ENCODE peak calls at places on chromosomes 3 and 15, in four cellular contexts. T, R, H and V are unnamed samples.

GRCh38 chr3:13235079-13235478 is 161.8 kb upstream of the IQSEC1 start:
- DNase-seq in T (no peak), R (no peak), H (no peak), V (no peak)

GRCh38 chr3:62414786-62415185 is 41.4 kb upstream of the FEZF2 start:
- DNase-seq in T (no peak), R (no peak), H (no peak), V (no peak)

GRCh38 chr3:94405258-94406035 is 342.6 kb downstream of the NSUN3 start:
- DNase-seq in T (peak; percentile 72), R (no peak), H (no peak), V (no peak)

GRCh38 chr3:36868614-36869436 is 76.0 kb downstream of the TRANK1 start:
- DNase-seq in T (peak; percentile 47), R (no peak), H (peak; percentile 18), V (no peak)

GRCh38 chr15:76234337-76234889 is 76.9 kb downstream of the ETFA start:
- DNase-seq in T (no peak), R (no peak), H (no peak), V (no peak)

GRCh38 chr3:136195258-136196063 is 674 bp downstream of the MSL2 start:
- DNase-seq in T (no peak), R (peak; percentile 63), H (peak; percentile 61), V (peak; percentile 79)

GRCh38 chr3:163939926-163940325 is 1138.4 kb downstream of the SI start:
- DNase-seq in T (peak; percentile 18), R (no peak), H (no peak), V (no peak)

GRCh38 chr3:185900228-185900627 is 37.6 kb downstream of the TRA2B start:
- DNase-seq in T (peak; percentile 78), R (no peak), H (no peak), V (peak; percentile 43)

GRCh38 chr3:5016218-5017161 is 37.3 kb downstream of the BHLHE40 start:
- DNase-seq in T (no peak), R (peak; percentile 22), H (no peak), V (no peak)

GRCh38 chr3:17039579-17039978 is 154.8 kb downstream of the PLCL2 start:
- DNase-seq in T (peak; percentile 80), R (no peak), H (no peak), V (no peak)

GRCh38 chr3:14452676-14453367 is 50.4 kb downstream of the SLC6A6 start:
- DNase-seq in T (peak; percentile 99), R (no peak), H (no peak), V (peak; percentile 69)

GRCh38 chr3:133258358-133258757 is 141.5 kb upstream of the BFSP2 start:
- DNase-seq in T (no peak), R (no peak), H (no peak), V (no peak)

GRCh38 chr3:196174652-196175051 is 36.5 kb downstream of the ZDHHC19 start:
- DNase-seq in T (no peak), R (no peak), H (no peak), V (no peak)

GRCh38 chr3:72336821-72337479 is 511.3 kb downstream of the SHQ1 start:
- DNase-seq in T (no peak), R (peak; percentile 18), H (no peak), V (peak; percentile 87)

GRCh38 chr3:46968783-46969428 is 7.6 kb downstream of the CCDC12 start:
- DNase-seq in T (no peak), R (no peak), H (no peak), V (no peak)

GRCh38 chr3:13343601-13344000 is 76.5 kb downstream of the NUP210 start:
- DNase-seq in T (no peak), R (no peak), H (no peak), V (no peak)

GRCh38 chr3:54873059-54873695 is 54.7 kb downstream of the LRTM1 start:
- DNase-seq in T (no peak), R (no peak), H (no peak), V (no peak)

GRCh38 chr3:123347205-123347604 is 101.7 kb downstream of the ADCY5 start:
- DNase-seq in T (no peak), R (no peak), H (no peak), V (no peak)

GRCh38 chr3:116896116-116896515 is 186.5 kb downstream of the TUSC7 start:
- DNase-seq in T (no peak), R (no peak), H (no peak), V (no peak)

GRCh38 chr15:91271565-91272153 is 171.6 kb downstream of the SV2B start:
- DNase-seq in T (peak; percentile 60), R (no peak), H (peak; percentile 42), V (peak; percentile 35)

GRCh38 chr15:95043933-95044313 is 812.6 kb downstream of the MCTP2 start:
- DNase-seq in T (no peak), R (no peak), H (no peak), V (no peak)

GRCh38 chr3:48190911-48191310 is 2.7 kb upstream of the CDC25A start:
- DNase-seq in T (no peak), R (no peak), H (no peak), V (no peak)

GRCh38 chr3:172918165-172918564 is 167.6 kb downstream of the ECT2 start:
- DNase-seq in T (peak; percentile 34), R (no peak), H (no peak), V (no peak)

GRCh38 chr3:69282191-69282590 is 103.7 kb downstream of the FRMD4B start:
- DNase-seq in T (no peak), R (no peak), H (no peak), V (no peak)

GRCh38 chr3:111534701-111535100 is 7.3 kb upstream of the CD96 start:
- DNase-seq in T (no peak), R (no peak), H (no peak), V (no peak)

GRCh38 chr15:32659340-32659831 is 17.9 kb downstream of the SCG5 start:
- DNase-seq in T (no peak), R (peak; percentile 6), H (no peak), V (no peak)

GRCh38 chr15:89772933-89773583 is 3.1 kb upstream of the MESP2 start:
- DNase-seq in T (no peak), R (no peak), H (no peak), V (no peak)

GRCh38 chr3:107247116-107247515 is 130.1 kb upstream of the CCDC54 start:
- DNase-seq in T (no peak), R (no peak), H (no peak), V (no peak)

GRCh38 chr15:69786136-69786701 is 311.5 kb downstream of the TLE3 start:
- DNase-seq in T (no peak), R (no peak), H (no peak), V (no peak)

GRCh38 chr3:157136647-157137387 is 23.1 kb downstream of the CCNL1 start:
- DNase-seq in T (no peak), R (no peak), H (no peak), V (no peak)

GRCh38 chr3:151445283-151446001 is 15.4 kb downstream of the IGSF10 start:
- DNase-seq in T (peak; percentile 68), R (no peak), H (no peak), V (no peak)

GRCh38 chr15:60407406-60407805 is 9.6 kb upstream of the ANXA2 start:
- DNase-seq in T (peak; percentile 66), R (no peak), H (no peak), V (no peak)

GRCh38 chr15:95247068-95247984 is 1016.0 kb downstream of the MCTP2 start:
- DNase-seq in T (peak; percentile 90), R (no peak), H (no peak), V (no peak)

GRCh38 chr3:177051419-177051818 is 145.9 kb downstream of the TBL1XR1 start:
- DNase-seq in T (no peak), R (peak; percentile 41), H (no peak), V (no peak)

GRCh38 chr3:173977747-173978146 is 580.2 kb downstream of the NLGN1 start:
- DNase-seq in T (no peak), R (no peak), H (no peak), V (no peak)

GRCh38 chr3:177420643-177421042 is 223.4 kb upstream of the TBL1XR1 start:
- DNase-seq in T (no peak), R (no peak), H (no peak), V (no peak)